ENCODE peak calls at places on chromosome 4, in six cellular contexts. L is mesothelial cell of epicardium, H is OCI-LY7, R is fibroblast of mammary gland, O is bronchial epithelial cell, K is progenitor cell of endocrine pancreas. T is an unnamed sample.

GRCh38 chr4:184409911-184410692 is 64.2 kb downstream of the IRF2 start:
- DNase-seq in L (no peak), K (no peak), H (peak), R (no peak), O (no peak), T (no peak)

GRCh38 chr4:168615294-168615693 is 118.4 kb downstream of the PALLD start:
- DNase-seq in O (no peak), R (peak), K (no peak), H (no peak), L (no peak), T (peak)

GRCh38 chr4:117678861-117679260 is 355.4 kb upstream of the NDST3 start:
- DNase-seq in R (no peak), L (no peak), O (no peak), H (no peak), K (no peak), T (no peak)

GRCh38 chr4:111652986-111653385 is 492.3 kb upstream of the FAM241A start:
- DNase-seq in L (no peak), K (no peak), H (no peak), O (peak), R (no peak), T (no peak)

GRCh38 chr4:154998284-154998683 is 210.2 kb upstream of the NPY2R start:
- DNase-seq in O (no peak), H (no peak), K (no peak), R (peak), L (no peak), T (peak)

GRCh38 chr4:88751258-88752075 is 53.8 kb upstream of the NAP1L5 start:
- DNase-seq in R (no peak), L (no peak), H (no peak), K (no peak), O (peak), T (no peak)

GRCh38 chr4:176882201-176882600 is 89.5 kb upstream of the VEGFC start:
- DNase-seq in R (no peak), H (no peak), K (no peak), O (no peak), L (no peak), T (no peak)

GRCh38 chr4:836781-837301 is 10.9 kb upstream of the CPLX1 start:
- DNase-seq in K (no peak), H (no peak), O (no peak), L (no peak), R (no peak), T (no peak)

GRCh38 chr4:184796906-184797305 is 28.9 kb downstream of the ACSL1 start:
- DNase-seq in L (no peak), H (no peak), K (no peak), O (no peak), R (no peak), T (no peak)

GRCh38 chr4:41095973-41096372 is 118.4 kb downstream of the APBB2 start:
- DNase-seq in H (peak), K (no peak), R (peak), O (peak), L (no peak), T (no peak)

GRCh38 chr4:115365185-115365584 is 251.8 kb upstream of the NDST4 start:
- DNase-seq in L (no peak), R (no peak), H (no peak), O (no peak), K (no peak), T (no peak)

GRCh38 chr4:83108101-83108861 is 6.2 kb downstream of the PLAC8 start:
- DNase-seq in H (no peak), R (no peak), O (no peak), K (no peak), L (no peak), T (no peak)

GRCh38 chr4:143025111-143025704 is 159.5 kb upstream of the USP38 start:
- DNase-seq in R (peak), L (no peak), H (no peak), K (no peak), O (peak), T (peak)

GRCh38 chr4:37802068-37802666 is 24.3 kb upstream of the PGM2 start:
- DNase-seq in H (peak), K (peak), O (peak), R (peak), L (peak), T (peak)
- TF ChIP-seq CTCF in H (peak), K (peak), O (peak), R (peak), L (no peak), T (peak)

GRCh38 chr4:38831653-38832052 is 25.0 kb downstream of the TLR6 start:
- DNase-seq in O (no peak), H (no peak), L (no peak), R (no peak), K (no peak), T (no peak)

GRCh38 chr4:38834570-38834969 is 22.0 kb downstream of the TLR6 start:
- DNase-seq in K (no peak), L (no peak), H (no peak), R (no peak), O (no peak), T (no peak)

GRCh38 chr4:38829237-38829636 is 24.6 kb upstream of the TLR1 start:
- DNase-seq in K (no peak), H (no peak), R (no peak), O (no peak), L (no peak), T (no peak)

GRCh38 chr4:38832206-38832605 is 24.4 kb downstream of the TLR6 start:
- DNase-seq in R (no peak), L (no peak), H (no peak), O (no peak), K (no peak), T (no peak)

DNA sequence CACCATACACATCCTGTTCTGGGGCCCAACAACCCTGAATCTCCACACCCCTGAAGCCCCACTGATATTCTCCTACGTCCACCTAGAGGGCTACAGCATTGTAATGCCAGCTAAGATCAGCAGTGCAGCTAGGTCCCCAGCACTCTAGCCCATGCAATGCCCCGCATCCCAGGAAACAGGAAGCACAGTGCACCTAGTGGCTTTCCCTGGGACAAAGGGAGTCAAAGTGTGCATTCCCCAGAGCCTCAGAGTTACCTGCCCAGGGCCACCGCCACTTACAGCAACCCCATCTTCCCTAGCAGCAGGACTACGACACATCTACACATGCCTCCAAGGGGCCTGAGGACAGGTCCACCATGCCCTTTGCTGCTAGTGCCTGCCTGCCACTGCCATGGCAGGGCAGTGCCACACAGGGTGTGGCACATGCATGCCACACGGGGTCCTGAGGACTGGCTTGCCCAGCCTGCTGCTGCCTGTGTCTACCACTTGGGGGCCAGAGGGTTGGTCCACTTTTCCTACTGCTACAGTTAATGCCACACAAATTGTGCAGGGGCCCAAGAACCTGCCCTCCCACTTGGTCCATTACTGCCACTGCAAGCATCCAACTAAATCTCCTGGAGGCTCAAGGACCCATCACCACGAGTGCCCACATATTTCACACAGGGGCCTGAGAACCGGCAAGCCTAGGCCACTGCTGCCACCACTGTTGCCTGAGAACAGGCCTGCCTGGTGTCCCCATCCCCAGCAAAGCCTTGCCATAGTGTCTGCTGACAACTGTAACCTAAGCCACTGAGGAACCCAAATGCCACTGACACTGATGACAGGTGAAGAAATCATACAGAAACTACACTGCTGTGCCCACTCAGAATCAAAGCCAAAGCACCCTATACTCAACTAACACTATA is 23.7 kb downstream of the TLR6 start:
- DNase-seq in R (no peak), L (no peak), O (no peak), H (no peak), K (no peak), T (no peak)
- TF ChIP-seq CTCF in R (peak), L (no peak), O (no peak), H (peak), K (peak), T (no peak)

GRCh38 chr4:147801820-147802219 is 69.9 kb downstream of the ARHGAP10 start:
- DNase-seq in K (no peak), H (no peak), O (no peak), L (no peak), R (no peak), T (no peak)

GRCh38 chr4:147802346-147802745 is 70.5 kb downstream of the ARHGAP10 start:
- DNase-seq in K (no peak), O (no peak), L (no peak), R (no peak), H (no peak), T (no peak)

GRCh38 chr4:147794787-147795413 is 63.0 kb downstream of the ARHGAP10 start:
- DNase-seq in H (no peak), L (no peak), K (no peak), O (no peak), R (no peak), T (no peak)

GRCh38 chr4:147793973-147794690 is 62.2 kb downstream of the ARHGAP10 start:
- DNase-seq in R (no peak), K (no peak), H (no peak), L (no peak), O (peak), T (no peak)

GRCh38 chr4:147799986-147800555 is 68.2 kb downstream of the ARHGAP10 start:
- DNase-seq in R (no peak), L (no peak), O (no peak), K (no peak), H (no peak), T (no peak)
- TF ChIP-seq CTCF in R (no peak), L (no peak), O (no peak), K (no peak), H (no peak), T (no peak)

DNA sequence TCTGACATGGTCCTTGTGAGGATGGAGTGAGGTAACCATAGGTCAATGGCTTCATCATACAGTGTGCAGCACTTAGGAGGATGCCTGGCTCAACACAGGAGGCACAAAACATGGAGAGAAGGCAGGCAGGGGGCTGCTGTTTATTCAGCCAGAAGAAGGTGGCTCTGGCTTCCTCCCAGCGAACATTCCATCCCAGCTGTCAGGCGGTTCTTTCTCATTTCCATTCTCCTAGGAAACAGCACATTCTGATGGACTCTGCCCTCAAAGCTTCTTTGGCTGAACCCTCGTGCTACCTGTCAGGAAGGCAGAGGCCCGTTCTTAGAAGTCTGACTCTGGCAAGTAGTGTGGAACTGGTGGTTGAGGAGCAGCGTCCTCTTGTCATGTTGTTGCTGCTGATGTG is 18.6 kb downstream of the STK32B start:
- DNase-seq in H (no peak), L (no peak), R (no peak), O (no peak), K (no peak), T (no peak)
- TF ChIP-seq CTCF in H (no peak), L (no peak), R (no peak), O (no peak), K (no peak), T (no peak)

GRCh38 chr4:76108467-76109181 is 34.1 kb downstream of the ART3 start:
- DNase-seq in R (peak), O (peak), H (peak), L (no peak), K (no peak), T (peak)
- TF ChIP-seq CTCF in R (no peak), O (no peak), H (peak), L (no peak), K (peak), T (no peak)